ENCODE peak calls at places on chromosomes 13 and 19, in nine cellular contexts. U, F, Q, Z, B, C, R, G and M are unnamed samples. For H3K9me3 and H3K4me1, the result is how much of the 10 kb centered on the place peaks cover.

GRCh38 chr13:85825454-85825853 is 26.2 kb upstream of the SLITRK6 start:
- DNase-seq in U (no peak), F (no peak), Q (no peak), Z (no peak), B (no peak), C (no peak), R (no peak), G (no peak), M (no peak)

GRCh38 chr13:72986197-72986596 is 72.6 kb upstream of the KLF5 start:
- DNase-seq in U (no peak), F (no peak), Q (no peak), Z (no peak), B (no peak), C (no peak), R (no peak), G (no peak), M (no peak)

GRCh38 chr19:974564-975257 is 9.4 kb upstream of the WDR18 start:
- DNase-seq in U (no peak), F (no peak), Q (no peak), Z (no peak), B (no peak), C (no peak), R (no peak), G (no peak), M (no peak)

GRCh38 chr19:919157-920050 is 2.3 kb downstream of the KISS1R start:
- DNase-seq in U (no peak), F (no peak), Q (no peak), Z (no peak), B (no peak), C (no peak), R (no peak), G (peak), M (no peak)

GRCh38 chr13:94813920-94814500 is 101.7 kb upstream of the SOX21 start:
- DNase-seq in U (no peak), F (no peak), Q (no peak), Z (no peak), B (no peak), C (no peak), R (no peak), G (no peak), M (no peak)

GRCh38 chr13:20320885-20321284 is 88.8 kb upstream of the GJB6 start:
- DNase-seq in U (no peak), F (no peak), Q (no peak), Z (peak), B (no peak), C (no peak), R (no peak), G (no peak), M (no peak)

GRCh38 chr13:91347996-91348905 is 764 bp downstream of the MIR17HG start:
- DNase-seq in U (peak), F (peak), Q (peak), Z (no peak), B (no peak), C (peak), R (peak), G (peak), M (peak)

GRCh38 chr19:13090511-13091231 is 12.0 kb downstream of the LYL1 start:
- DNase-seq in U (no peak), F (no peak), Q (no peak), Z (no peak), B (no peak), C (no peak), R (no peak), G (no peak), M (no peak)

GRCh38 chr13:30486230-30487074 is 20.7 kb upstream of the HMGB1 start:
- DNase-seq in U (no peak), F (no peak), Q (no peak), Z (no peak), B (no peak), C (peak), R (no peak), G (peak), M (no peak)

GRCh38 chr19:41955521-41955920 is 3.6 kb downstream of the RABAC1 start:
- DNase-seq in U (no peak), F (no peak), Q (no peak), Z (no peak), B (no peak), C (no peak), R (no peak), G (no peak), M (no peak)

GRCh38 chr13:26442541-26442940 is 114.9 kb upstream of the WASF3 start:
- DNase-seq in U (no peak), F (no peak), Q (no peak), Z (no peak), B (no peak), C (no peak), R (no peak), G (no peak), M (no peak)

GRCh38 chr13:109735567-109735966 is 50.8 kb downstream of the IRS2 start:
- DNase-seq in U (no peak), F (no peak), Q (no peak), Z (no peak), B (no peak), C (no peak), R (no peak), G (no peak), M (no peak)

GRCh38 chr13:59229861-59230260 is 933.9 kb downstream of the DIAPH3 start:
- DNase-seq in U (no peak), F (no peak), Q (no peak), Z (no peak), B (no peak), C (no peak), R (no peak), G (no peak), M (no peak)

GRCh38 chr13:94209110-94209509 is 270.4 kb downstream of the DCT start:
- DNase-seq in U (no peak), F (no peak), Q (no peak), Z (no peak), B (no peak), C (no peak), R (no peak), G (no peak), M (no peak)

GRCh38 chr19:58581227-58582141 is 8.3 kb upstream of the MZF1 start:
- DNase-seq in U (peak), F (peak), Q (peak), Z (peak), B (no peak), C (peak), R (peak), G (peak), M (peak)

GRCh38 chr19:17948967-17949930 is 16.4 kb downstream of the CCDC124 start:
- DNase-seq in U (no peak), F (no peak), Q (no peak), Z (no peak), B (no peak), C (no peak), R (no peak), G (no peak), M (no peak)

GRCh38 chr19:34254552-34255432 is at the start of gene GARRE1:
- DNase-seq in U (peak), F (peak), Q (no peak), Z (no peak), B (no peak), C (peak), R (peak), G (peak), M (no peak)

GRCh38 chr13:79837741-79838450 is 356.9 kb downstream of the NDFIP2 start:
- DNase-seq in U (no peak), F (no peak), Q (no peak), Z (no peak), B (no peak), C (no peak), R (no peak), G (no peak), M (no peak)

GRCh38 chr13:25406377-25406776 is 34.6 kb downstream of the ATP8A2 start:
- DNase-seq in U (no peak), F (no peak), Q (no peak), Z (no peak), B (no peak), C (no peak), R (no peak), G (no peak), M (no peak)

GRCh38 chr19:52120286-52120685 is 19.5 kb downstream of the ZNF616 start:
- DNase-seq in U (no peak), F (no peak), Q (no peak), Z (no peak), B (no peak), C (no peak), R (no peak), G (no peak), M (no peak)
- H3K9me3 ChIP-seq in U (under half), F (under half), Q (under half), Z (half or more), B (half or more), C (half or more), R (half or more), G (under half), M (under half)

DNA sequence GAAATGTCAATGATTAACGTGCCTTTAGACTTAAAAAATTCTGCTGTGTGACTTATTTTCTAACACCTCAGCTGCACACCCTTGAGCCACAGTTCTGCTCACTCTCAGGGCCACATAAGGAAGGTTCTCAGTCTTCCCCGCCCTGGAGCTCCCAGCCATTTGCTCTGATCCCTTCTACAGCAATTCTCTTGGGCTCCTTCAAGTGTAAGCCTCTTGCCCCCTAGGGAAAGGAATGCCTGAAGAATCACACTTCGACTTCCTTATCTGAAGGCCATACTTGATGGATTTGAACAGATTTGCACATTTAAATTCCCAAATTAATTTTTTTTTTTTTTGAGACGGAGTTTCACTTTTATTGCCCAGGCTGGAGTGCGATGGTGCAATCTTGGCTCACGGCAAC is 44.2 kb downstream of the RASA3 start:
- DNase-seq in U (no peak), F (no peak), Q (no peak), Z (no peak), B (no peak), C (no peak), R (no peak), G (no peak), M (no peak)
- H3K4me1 ChIP-seq in U (under half), F (under half), Q (under half), Z (under half), B (under half), C (under half), R (under half), G (under half), M (under half)

GRCh38 chr13:44762946-44763345 is 186.8 kb upstream of the TSC22D1 start:
- DNase-seq in U (no peak), F (no peak), Q (no peak), Z (no peak), B (no peak), C (no peak), R (no peak), G (no peak), M (no peak)

GRCh38 chr13:44758595-44759221 is 182.6 kb upstream of the TSC22D1 start:
- DNase-seq in U (no peak), F (no peak), Q (no peak), Z (no peak), B (no peak), C (no peak), R (no peak), G (no peak), M (no peak)

GRCh38 chr13:44759222-44759721 is 183.1 kb upstream of the TSC22D1 start:
- DNase-seq in U (no peak), F (no peak), Q (no peak), Z (no peak), B (no peak), C (peak), R (no peak), G (no peak), M (peak)

GRCh38 chr13:44759723-44760360 is 183.7 kb upstream of the TSC22D1 start:
- DNase-seq in U (no peak), F (no peak), Q (no peak), Z (no peak), B (no peak), C (peak), R (no peak), G (peak), M (peak)

DNA sequence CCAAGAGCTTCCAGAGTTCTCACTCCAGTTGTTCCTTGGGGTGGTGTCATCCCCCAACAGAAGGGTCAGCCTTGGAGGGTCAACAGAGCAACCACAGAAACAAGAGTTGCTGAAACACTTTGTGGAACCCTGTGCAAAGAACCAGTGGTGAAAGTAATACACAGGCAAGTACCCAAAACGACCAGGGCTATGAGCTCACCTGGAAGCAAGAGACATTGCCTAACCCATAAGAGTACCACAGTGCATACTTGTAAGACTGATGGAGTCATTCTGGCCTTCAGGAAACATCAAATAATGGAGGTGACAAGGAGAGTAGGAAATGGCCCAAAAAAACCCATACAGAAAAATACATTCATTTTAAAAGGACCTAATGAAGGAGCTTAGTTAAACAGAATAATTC is 184.3 kb upstream of the TSC22D1 start:
- DNase-seq in U (no peak), F (no peak), Q (no peak), Z (no peak), B (no peak), C (no peak), R (no peak), G (no peak), M (no peak)
- TF ChIP-seq POLR2A in U (no peak), F (no peak), Q (no peak), Z (no peak), B (no peak), C (no peak), R (no peak), G (no peak), M (no peak)

GRCh38 chr13:56352901-56353300 is 787.8 kb upstream of the PRR20A start:
- DNase-seq in U (no peak), F (no peak), Q (no peak), Z (no peak), B (no peak), C (no peak), R (no peak), G (no peak), M (no peak)

GRCh38 chr13:56356690-56357089 is 784.0 kb upstream of the PRR20A start:
- DNase-seq in U (no peak), F (no peak), Q (no peak), Z (no peak), B (no peak), C (no peak), R (no peak), G (no peak), M (no peak)

GRCh38 chr13:56349866-56350265 is 790.9 kb upstream of the PRR20A start:
- DNase-seq in U (no peak), F (no peak), Q (no peak), Z (no peak), B (no peak), C (no peak), R (no peak), G (no peak), M (no peak)

GRCh38 chr13:56351041-56351440 is 789.7 kb upstream of the PRR20A start:
- DNase-seq in U (no peak), F (no peak), Q (no peak), Z (no peak), B (no peak), C (no peak), R (no peak), G (no peak), M (no peak)

GRCh38 chr13:56352356-56352755 is 788.4 kb upstream of the PRR20A start:
- DNase-seq in U (no peak), F (no peak), Q (no peak), Z (no peak), B (no peak), C (no peak), R (no peak), G (no peak), M (no peak)
- H3K9me3 ChIP-seq in U (under half), F (under half), Q (under half), Z (under half), B (under half), C (under half), R (under half), G (under half), M (under half)

DNA sequence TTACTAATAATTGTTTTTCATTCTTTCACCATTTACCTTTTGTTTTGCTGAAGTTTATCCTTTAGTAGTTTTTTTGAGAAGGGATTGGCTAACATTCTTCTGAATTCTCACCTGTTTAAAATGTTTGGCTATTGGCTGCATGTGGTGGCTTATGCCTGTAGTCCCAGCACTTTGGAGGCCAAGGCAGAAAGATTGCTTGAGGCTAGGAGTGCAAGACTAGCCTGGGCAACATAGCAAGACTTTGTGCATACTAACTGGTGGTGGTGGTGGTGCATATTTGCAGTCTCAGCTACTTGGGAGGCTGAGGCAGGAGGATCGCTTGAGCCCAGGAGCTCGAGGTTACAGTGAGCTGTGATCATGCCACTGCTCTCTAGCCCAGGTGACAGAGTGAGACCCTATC is 27.5 kb upstream of the RNF113B start:
- DNase-seq in U (no peak), F (no peak), Q (no peak), Z (no peak), B (no peak), C (no peak), R (no peak), G (no peak), M (no peak)
- H3K4me1 ChIP-seq in U (under half), F (under half), Q (under half), Z (under half), B (under half), C (under half), R (under half), G (under half), M (under half)

GRCh38 chr19:6532244-6532999 is 1.6 kb downstream of the TNFSF9 start:
- DNase-seq in U (peak), F (no peak), Q (no peak), Z (no peak), B (no peak), C (no peak), R (no peak), G (no peak), M (no peak)
- TF ChIP-seq POLR2A in U (no peak), F (no peak), Q (no peak), Z (no peak), B (no peak), C (no peak), R (no peak), G (no peak), M (no peak)